ENCODE peak calls at places on chromosomes 13 and 19, in six cellular contexts. A is endodermal cell, I is NCI-H774, M is kidney tubule cell, W is cardiac fibroblast, H is OCI-LY7. X is an unnamed sample.

GRCh38 chr19:9935409-9936062 is 779 bp downstream of the OLFM2 start:
- DNase-seq in W (no peak), A (peak; percentile 52), M (no peak), I (no peak), H (no peak), X (no peak)

GRCh38 chr13:78610381-78610883 is 7.1 kb upstream of the POU4F1 start:
- DNase-seq in M (no peak), A (no peak), W (no peak), H (no peak), I (no peak), X (no peak)

GRCh38 chr19:1767464-1767933 is 14.2 kb downstream of the ONECUT3 start:
- DNase-seq in M (peak; percentile 33), H (peak; percentile 62), A (peak; percentile 89), I (peak; percentile 5), W (peak; percentile 27), X (peak; percentile 84)

GRCh38 chr13:73610799-73611592 is 523.2 kb downstream of the KLF12 start:
- DNase-seq in I (no peak), A (no peak), W (no peak), M (peak; percentile 38), H (no peak), X (no peak)

GRCh38 chr19:45873219-45873772 is 9.2 kb downstream of the FOXA3 start:
- DNase-seq in H (no peak), A (no peak), I (no peak), W (no peak), M (no peak), X (no peak)

GRCh38 chr19:54188224-54188871 is 1.0 kb downstream of the MBOAT7 start:
- DNase-seq in M (peak; percentile 39), I (no peak), W (peak; percentile 47), A (peak; percentile 62), H (no peak), X (no peak)

GRCh38 chr13:97346097-97346496 is 87.9 kb upstream of the RAP2A start:
- DNase-seq in M (no peak), H (no peak), W (no peak), I (no peak), A (no peak), X (no peak)

GRCh38 chr13:113448885-113449692 is 4.2 kb downstream of the ADPRHL1 start:
- DNase-seq in M (no peak), A (peak; percentile 43), I (peak; percentile 100), W (peak; percentile 22), H (peak; percentile 100), X (peak; percentile 61)

GRCh38 chr13:114067886-114068722 is 64.3 kb downstream of the RASA3 start:
- DNase-seq in I (no peak), M (no peak), A (no peak), W (no peak), H (no peak), X (no peak)

GRCh38 chr13:114222461-114222968 is 12.2 kb upstream of the CDC16 start:
- DNase-seq in W (peak; percentile 56), I (no peak), H (no peak), A (no peak), M (no peak), X (no peak)

GRCh38 chr19:13329766-13330165 is 176.5 kb downstream of the CACNA1A start:
- DNase-seq in W (no peak), M (no peak), A (no peak), H (no peak), I (no peak), X (no peak)

GRCh38 chr19:9869008-9869617 is 34.0 kb downstream of the PIN1 start:
- DNase-seq in A (no peak), M (no peak), I (no peak), W (no peak), H (no peak), X (no peak)

GRCh38 chr13:28494861-28495585 is at the start of gene FLT1:
- DNase-seq in M (peak; percentile 13), I (no peak), H (no peak), W (peak; percentile 39), A (peak; percentile 92), X (peak; percentile 38)

GRCh38 chr13:99464441-99464949 is 36.8 kb upstream of the TM9SF2 start:
- DNase-seq in I (no peak), H (no peak), A (no peak), W (no peak), M (no peak), X (no peak)

GRCh38 chr19:4539697-4540581 is at the start of gene LRG1:
- DNase-seq in A (peak; percentile 61), W (peak; percentile 18), M (peak; percentile 56), I (no peak), H (peak; percentile 50), X (no peak)

GRCh38 chr19:51600940-51601575 is 29.1 kb downstream of the SIGLEC5 start:
- DNase-seq in M (no peak), A (no peak), H (no peak), W (no peak), I (no peak), X (no peak)

GRCh38 chr19:12687496-12688196 is at the start of gene GNG14:
- DNase-seq in M (no peak), W (no peak), I (no peak), A (no peak), H (no peak), X (no peak)

GRCh38 chr19:38162094-38162493 is 61.9 kb downstream of the DPF1 start:
- DNase-seq in A (no peak), I (no peak), M (peak; percentile 87), H (no peak), W (no peak), X (no peak)

GRCh38 chr19:408441-409005 is 424 bp downstream of the C2CD4C start:
- DNase-seq in A (peak; percentile 67), I (peak; percentile 23), H (no peak), M (no peak), W (no peak), X (no peak)

GRCh38 chr13:79448413-79448812 is 32.5 kb upstream of the NDFIP2 start:
- DNase-seq in W (peak; percentile 29), M (peak; percentile 51), I (no peak), H (no peak), A (no peak), X (no peak)

GRCh38 chr19:49554701-49555181 is 25.6 kb downstream of the NOSIP start:
- DNase-seq in M (no peak), A (no peak), W (no peak), I (no peak), H (no peak), X (no peak)

GRCh38 chr19:56839665-56840451 is 668 bp downstream of the PEG3 start:
- DNase-seq in I (no peak), W (no peak), M (peak; percentile 95), A (no peak), H (no peak), X (no peak)

GRCh38 chr19:45834970-45835369 is 19.9 kb upstream of the RSPH6A start:
- DNase-seq in I (no peak), W (no peak), H (no peak), A (no peak), M (peak; percentile 55), X (no peak)

GRCh38 chr13:27182844-27183497 is 11.4 kb upstream of the USP12 start:
- DNase-seq in H (no peak), M (peak; percentile 98), A (no peak), W (peak; percentile 95), I (no peak), X (no peak)

GRCh38 chr13:49527123-49527522 is 31.4 kb downstream of the PHF11 start:
- DNase-seq in A (no peak), M (no peak), H (peak; percentile 15), W (no peak), I (no peak), X (no peak)

GRCh38 chr13:101289764-101290163 is 126.5 kb downstream of the NALCN start:
- DNase-seq in W (peak; percentile 64), I (peak; percentile 67), A (peak; percentile 80), H (peak; percentile 0), M (peak; percentile 35), X (peak; percentile 7)

GRCh38 chr19:45016388-45017314 is 15.4 kb downstream of the RELB start:
- DNase-seq in I (peak; percentile 21), H (peak; percentile 99), A (peak; percentile 92), M (peak; percentile 50), W (peak; percentile 66), X (peak; percentile 69)

GRCh38 chr19:2240881-2241760 is 4.5 kb downstream of the SF3A2 start:
- DNase-seq in A (no peak), W (no peak), M (no peak), I (no peak), H (no peak), X (no peak)

GRCh38 chr19:12139309-12139708 is 841 bp downstream of the ZNF20 start:
- DNase-seq in W (peak; percentile 26), H (no peak), M (no peak), A (no peak), I (no peak), X (no peak)

GRCh38 chr19:15195381-15195964 is 5.3 kb downstream of the NOTCH3 start:
- DNase-seq in H (no peak), I (peak; percentile 60), M (peak; percentile 59), A (peak; percentile 92), W (peak; percentile 83), X (peak; percentile 67)